ENCODE peak calls at places on chromosome 19, in six cellular contexts. M is heart right ventricle, O is PC-9, D is brain microvascular endothelial cell, R is body of pancreas, U is fibroblast of mammary gland. N is an unnamed sample.

GRCh38 chr19:39351537-39352037 is 9.4 kb downstream of the SAMD4B start:
- DNase-seq in M (no peak), O (no peak), D (no peak), R (no peak), U (peak), N (peak)

GRCh38 chr19:29098863-29099481 is 114.0 kb downstream of the UQCRFS1 start:
- DNase-seq in M (peak), O (peak), D (peak), R (no peak), U (peak), N (peak)

GRCh38 chr19:31553844-31554215 is 204.6 kb upstream of the TSHZ3 start:
- DNase-seq in M (peak), O (no peak), D (no peak), R (no peak), U (no peak), N (peak)

GRCh38 chr19:3338541-3339181 is 27.7 kb upstream of the NFIC start:
- DNase-seq in M (no peak), O (peak), D (no peak), R (peak), U (no peak), N (no peak)

GRCh38 chr19:39474139-39474620 is 6.5 kb upstream of the TIMM50 start:
- DNase-seq in M (peak), O (peak), D (peak), R (peak), U (peak), N (peak)

GRCh38 chr19:42561512-42561911 is 33.2 kb downstream of the CEACAM8 start:
- DNase-seq in M (no peak), O (no peak), D (no peak), R (no peak), U (no peak), N (no peak)

GRCh38 chr19:50975766-50976165 is 6.4 kb upstream of the KLK6 start:
- DNase-seq in M (no peak), O (peak), D (no peak), R (no peak), U (no peak), N (no peak)

GRCh38 chr19:5250127-5250659 is 90.4 kb downstream of the PTPRS start:
- DNase-seq in M (peak), O (no peak), D (no peak), R (peak), U (no peak), N (no peak)

GRCh38 chr19:46571495-46571894 is 29.6 kb upstream of the CALM3 start:
- DNase-seq in M (no peak), O (peak), D (peak), R (no peak), U (peak), N (peak)
- TF ChIP-seq CTCF in M (no peak), O (peak), D (peak), R (no peak), U (peak), N (peak)

GRCh38 chr19:18762125-18763023 is 28.7 kb downstream of the COMP start:
- DNase-seq in M (peak), O (peak), D (no peak), R (peak), U (peak), N (peak)
- H3K4me3 ChIP-seq in M (no peak), O (no peak), D (no peak), R (no peak), U (no peak), N (no peak)

GRCh38 chr19:40501599-40501998 is 34.8 kb downstream of the SPTBN4 start:
- DNase-seq in M (no peak), O (no peak), D (no peak), R (no peak), U (no peak), N (no peak)

GRCh38 chr19:40502081-40502480 is 35.3 kb downstream of the SPTBN4 start:
- DNase-seq in M (no peak), O (no peak), D (no peak), R (no peak), U (no peak), N (no peak)

GRCh38 chr19:40499320-40499719 is 32.5 kb downstream of the SPTBN4 start:
- DNase-seq in M (no peak), O (no peak), D (no peak), R (no peak), U (no peak), N (no peak)

GRCh38 chr19:40503300-40503699 is 36.5 kb downstream of the SPTBN4 start:
- DNase-seq in M (no peak), O (no peak), D (no peak), R (no peak), U (no peak), N (no peak)

GRCh38 chr19:40502647-40503046 is 35.8 kb downstream of the SPTBN4 start:
- DNase-seq in M (no peak), O (peak), D (no peak), R (no peak), U (no peak), N (no peak)
- TF ChIP-seq CTCF in M (no peak), O (peak), D (peak), R (no peak), U (no peak), N (peak)

GRCh38 chr19:52992109-52993004 is 21.4 kb upstream of the ERVV-1 start:
- DNase-seq in M (peak), O (no peak), D (peak), R (peak), U (no peak), N (peak)

GRCh38 chr19:52993342-52994178 is 20.2 kb upstream of the ERVV-1 start:
- DNase-seq in M (peak), O (peak), D (peak), R (peak), U (peak), N (peak)

GRCh38 chr19:53002479-53002878 is 11.2 kb upstream of the ERVV-1 start:
- DNase-seq in M (no peak), O (no peak), D (no peak), R (no peak), U (no peak), N (peak)

GRCh38 chr19:52995711-52996110 is 18.0 kb upstream of the ERVV-1 start:
- DNase-seq in M (no peak), O (no peak), D (no peak), R (no peak), U (no peak), N (no peak)

GRCh38 chr19:52997975-52998374 is 15.7 kb upstream of the ERVV-1 start:
- DNase-seq in M (no peak), O (no peak), D (no peak), R (no peak), U (no peak), N (no peak)
- H3K4me3 ChIP-seq in M (no peak), O (no peak), D (no peak), R (no peak), U (no peak), N (no peak)

GRCh38 chr19:11887618-11888531 is at the start of gene ZNF69:
- DNase-seq in M (peak), O (peak), D (peak), R (peak), U (peak), N (peak)
- TF ChIP-seq CTCF in M (no peak), O (no peak), D (peak), R (no peak), U (no peak), N (no peak)

GRCh38 chr19:15430526-15431120 is 11.8 kb upstream of the AKAP8L start:
- DNase-seq in M (no peak), O (no peak), D (no peak), R (no peak), U (no peak), N (no peak)
- H3K4me3 ChIP-seq in M (peak), O (no peak), D (no peak), R (no peak), U (no peak), N (no peak)

GRCh38 chr19:1106841-1107654 is 3.3 kb downstream of the GPX4 start:
- DNase-seq in M (no peak), O (peak), D (no peak), R (no peak), U (peak), N (peak)
- TF ChIP-seq CTCF in M (peak), O (no peak), D (peak), R (no peak), U (peak), N (no peak)

DNA sequence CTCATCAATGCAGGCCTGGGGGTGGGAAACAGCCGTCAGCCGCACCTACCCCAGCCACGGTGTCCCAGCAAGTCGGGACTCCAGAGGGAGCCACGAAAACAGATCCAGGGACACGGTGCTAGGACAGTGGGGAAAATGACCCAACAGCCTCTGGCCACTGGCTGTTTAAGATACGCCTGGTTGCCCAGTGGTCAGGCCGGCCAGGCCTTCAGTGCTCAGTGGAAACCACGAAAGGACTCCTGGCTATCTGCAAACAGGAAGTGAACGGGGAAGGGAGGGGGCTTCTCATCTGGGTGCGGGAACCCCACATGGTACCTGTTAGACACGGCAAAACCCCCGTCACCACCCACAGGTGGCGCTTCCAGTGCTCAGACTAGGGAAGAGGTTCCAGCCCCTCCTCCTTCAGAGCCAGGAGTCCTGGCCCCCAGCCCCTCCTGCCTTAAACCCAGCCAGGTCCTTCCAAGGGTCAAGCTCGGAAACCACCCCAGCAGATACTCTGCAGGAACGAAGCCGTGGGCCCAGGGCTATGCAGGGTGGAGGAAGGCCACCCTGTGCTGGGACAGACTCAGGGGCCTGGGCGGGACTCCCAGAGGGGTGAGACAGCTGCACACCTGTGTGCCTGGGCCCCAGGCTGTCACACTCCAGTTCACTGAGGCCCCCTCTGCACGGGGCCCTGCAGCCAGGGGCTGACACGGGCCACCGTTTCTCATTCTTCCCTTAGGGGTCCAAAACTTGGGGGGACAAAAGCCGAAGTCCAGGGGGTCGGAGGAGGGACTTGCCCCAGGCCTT is 4.5 kb downstream of the PPP1R12C start:
- DNase-seq in M (no peak), O (no peak), D (no peak), R (no peak), U (no peak), N (peak)
- H3K4me3 ChIP-seq in M (peak), O (no peak), D (no peak), R (no peak), U (no peak), N (no peak)

GRCh38 chr19:662962-663681 is at the start of gene RNF126:
- DNase-seq in M (peak), O (peak), D (peak), R (peak), U (peak), N (peak)
- TF ChIP-seq CTCF in M (no peak), O (no peak), D (no peak), R (no peak), U (no peak), N (no peak)

N was measured in fibroblast of villous mesenchyme.